ENCODE peak calls at places on chromosome 20, in ten cellular contexts. S, D, H, C, M, J, B, Z, W and P are unnamed samples.

GRCh38 chr20:62675156-62675871 is 33.0 kb downstream of the SLCO4A1 start:
- DNase-seq in S (no peak), D (no peak), H (no peak), C (no peak), M (no peak), J (no peak), B (no peak), Z (no peak), W (no peak), P (no peak)

GRCh38 chr20:39328347-39328746 is 366.2 kb downstream of the DHX35 start:
- DNase-seq in S (no peak), D (no peak), H (no peak), C (no peak), M (no peak), J (no peak), B (no peak), Z (no peak), W (no peak), P (no peak)

GRCh38 chr20:46400828-46401477 is 5.5 kb downstream of the ELMO2 start:
- DNase-seq in S (no peak), D (no peak), H (no peak), C (no peak), M (no peak), J (no peak), B (peak), Z (peak), W (no peak), P (no peak)

GRCh38 chr20:53578492-53579222 is 15.0 kb downstream of the ZNF217 start:
- DNase-seq in S (no peak), D (peak), H (no peak), C (peak), M (peak), J (peak), B (peak), Z (peak), W (no peak), P (no peak)

GRCh38 chr20:46004813-46005505 is 3.7 kb upstream of the MMP9 start:
- DNase-seq in S (no peak), D (no peak), H (no peak), C (peak), M (no peak), J (no peak), B (no peak), Z (no peak), W (no peak), P (no peak)

GRCh38 chr20:4041748-4042411 is 26.5 kb upstream of the RNF24 start:
- DNase-seq in S (peak), D (peak), H (peak), C (peak), M (peak), J (peak), B (peak), Z (peak), W (peak), P (peak)

GRCh38 chr20:44442298-44443070 is 33.2 kb upstream of the TTPAL start:
- DNase-seq in S (no peak), D (no peak), H (no peak), C (peak), M (no peak), J (no peak), B (no peak), Z (no peak), W (no peak), P (no peak)

GRCh38 chr20:14441201-14441600 is 103.8 kb upstream of the FLRT3 start:
- DNase-seq in S (no peak), D (no peak), H (no peak), C (no peak), M (no peak), J (no peak), B (peak), Z (no peak), W (no peak), P (no peak)

GRCh38 chr20:51380401-51381385 is 161.8 kb downstream of the NFATC2 start:
- DNase-seq in S (no peak), D (no peak), H (no peak), C (no peak), M (no peak), J (no peak), B (no peak), Z (no peak), W (no peak), P (no peak)

GRCh38 chr20:50792708-50793574 is 1.9 kb upstream of the BCAS4 start:
- DNase-seq in S (no peak), D (no peak), H (no peak), C (no peak), M (no peak), J (no peak), B (peak), Z (no peak), W (peak), P (no peak)

GRCh38 chr20:62566266-62566665 is 76.0 kb upstream of the SLCO4A1 start:
- DNase-seq in S (no peak), D (no peak), H (no peak), C (no peak), M (no peak), J (no peak), B (no peak), Z (no peak), W (no peak), P (no peak)

GRCh38 chr20:63696628-63697356 is at the start of gene TNFRSF6B:
- DNase-seq in S (peak), D (no peak), H (no peak), C (peak), M (peak), J (no peak), B (no peak), Z (no peak), W (peak), P (no peak)

GRCh38 chr20:7358670-7359069 is 581.6 kb downstream of the HAO1 start:
- DNase-seq in S (no peak), D (no peak), H (no peak), C (no peak), M (no peak), J (no peak), B (no peak), Z (no peak), W (no peak), P (no peak)

GRCh38 chr20:59526242-59527225 is 77.8 kb upstream of the PHACTR3 start:
- DNase-seq in S (peak), D (no peak), H (no peak), C (no peak), M (no peak), J (peak), B (no peak), Z (no peak), W (peak), P (no peak)

GRCh38 chr20:61630240-61630650 is 378.2 kb downstream of the CDH4 start:
- DNase-seq in S (no peak), D (no peak), H (no peak), C (no peak), M (no peak), J (no peak), B (no peak), Z (no peak), W (no peak), P (no peak)

GRCh38 chr20:25498280-25498606 is 87.1 kb downstream of the NINL start:
- DNase-seq in S (peak), D (no peak), H (no peak), C (no peak), M (no peak), J (no peak), B (no peak), Z (no peak), W (peak), P (no peak)

GRCh38 chr20:22382742-22383141 is 201.6 kb downstream of the FOXA2 start:
- DNase-seq in S (no peak), D (no peak), H (no peak), C (no peak), M (no peak), J (no peak), B (no peak), Z (no peak), W (no peak), P (no peak)

GRCh38 chr20:14580426-14581074 is 243.1 kb upstream of the FLRT3 start:
- DNase-seq in S (no peak), D (no peak), H (no peak), C (no peak), M (no peak), J (no peak), B (peak), Z (no peak), W (no peak), P (no peak)

GRCh38 chr20:38112249-38112942 is 52.7 kb downstream of the TGM2 start:
- DNase-seq in S (no peak), D (no peak), H (no peak), C (no peak), M (no peak), J (no peak), B (no peak), Z (no peak), W (peak), P (no peak)

GRCh38 chr20:58868795-58869194 is 16.3 kb downstream of the GNAS start:
- DNase-seq in S (no peak), D (no peak), H (no peak), C (no peak), M (no peak), J (no peak), B (peak), Z (no peak), W (no peak), P (no peak)

GRCh38 chr20:46696791-46697279 is 7.6 kb upstream of the TP53RK start:
- DNase-seq in S (no peak), D (no peak), H (no peak), C (no peak), M (no peak), J (no peak), B (no peak), Z (no peak), W (no peak), P (no peak)

GRCh38 chr20:6802227-6802626 is 34.7 kb downstream of the BMP2 start:
- DNase-seq in S (no peak), D (no peak), H (no peak), C (no peak), M (no peak), J (no peak), B (no peak), Z (no peak), W (no peak), P (no peak)

GRCh38 chr20:45924391-45925261 is 9.9 kb upstream of the PCIF1 start:
- DNase-seq in S (no peak), D (no peak), H (peak), C (no peak), M (no peak), J (no peak), B (peak), Z (peak), W (no peak), P (no peak)

GRCh38 chr20:24469116-24470030 is at the start of gene SYNDIG1:
- DNase-seq in S (peak), D (no peak), H (no peak), C (no peak), M (no peak), J (peak), B (no peak), Z (peak), W (peak), P (no peak)

GRCh38 chr20:44231193-44231592 is 15.9 kb upstream of the GDAP1L1 start:
- DNase-seq in S (no peak), D (no peak), H (no peak), C (no peak), M (no peak), J (no peak), B (no peak), Z (no peak), W (no peak), P (no peak)

GRCh38 chr20:39010496-39010895 is 48.4 kb downstream of the DHX35 start:
- DNase-seq in S (no peak), D (no peak), H (no peak), C (no peak), M (no peak), J (no peak), B (no peak), Z (no peak), W (no peak), P (no peak)

GRCh38 chr20:51525241-51526104 is 17.0 kb downstream of the NFATC2 start:
- DNase-seq in S (no peak), D (peak), H (no peak), C (peak), M (no peak), J (no peak), B (no peak), Z (no peak), W (no peak), P (no peak)

GRCh38 chr20:63056236-63057132 is 49.7 kb upstream of the BHLHE23 start:
- DNase-seq in S (peak), D (peak), H (no peak), C (peak), M (peak), J (no peak), B (no peak), Z (no peak), W (peak), P (no peak)

GRCh38 chr20:37845261-37845681 is 57.7 kb upstream of the VSTM2L start:
- DNase-seq in S (no peak), D (no peak), H (no peak), C (no peak), M (peak), J (no peak), B (no peak), Z (no peak), W (no peak), P (no peak)

GRCh38 chr20:35432430-35432735 is 5.6 kb downstream of the GDF5 start:
- DNase-seq in S (no peak), D (no peak), H (no peak), C (no peak), M (no peak), J (no peak), B (no peak), Z (no peak), W (no peak), P (no peak)
- TF ChIP-seq CTCF in S (no peak), D (no peak), H (no peak), C (no peak), M (no peak), J (no peak), B (no peak), Z (no peak), W (no peak), P (no peak)

GRCh38 chr20:32709528-32710121 is 33.6 kb downstream of the COMMD7 start:
- DNase-seq in S (no peak), D (no peak), H (no peak), C (no peak), M (no peak), J (no peak), B (no peak), Z (peak), W (no peak), P (no peak)

GRCh38 chr20:32702706-32703425 is 29.1 kb upstream of the C20orf203 start:
- DNase-seq in S (no peak), D (peak), H (no peak), C (no peak), M (no peak), J (no peak), B (no peak), Z (no peak), W (no peak), P (no peak)

GRCh38 chr20:32706486-32706885 is 32.7 kb upstream of the C20orf203 start:
- DNase-seq in S (no peak), D (no peak), H (no peak), C (no peak), M (no peak), J (no peak), B (no peak), Z (no peak), W (no peak), P (no peak)

DNA sequence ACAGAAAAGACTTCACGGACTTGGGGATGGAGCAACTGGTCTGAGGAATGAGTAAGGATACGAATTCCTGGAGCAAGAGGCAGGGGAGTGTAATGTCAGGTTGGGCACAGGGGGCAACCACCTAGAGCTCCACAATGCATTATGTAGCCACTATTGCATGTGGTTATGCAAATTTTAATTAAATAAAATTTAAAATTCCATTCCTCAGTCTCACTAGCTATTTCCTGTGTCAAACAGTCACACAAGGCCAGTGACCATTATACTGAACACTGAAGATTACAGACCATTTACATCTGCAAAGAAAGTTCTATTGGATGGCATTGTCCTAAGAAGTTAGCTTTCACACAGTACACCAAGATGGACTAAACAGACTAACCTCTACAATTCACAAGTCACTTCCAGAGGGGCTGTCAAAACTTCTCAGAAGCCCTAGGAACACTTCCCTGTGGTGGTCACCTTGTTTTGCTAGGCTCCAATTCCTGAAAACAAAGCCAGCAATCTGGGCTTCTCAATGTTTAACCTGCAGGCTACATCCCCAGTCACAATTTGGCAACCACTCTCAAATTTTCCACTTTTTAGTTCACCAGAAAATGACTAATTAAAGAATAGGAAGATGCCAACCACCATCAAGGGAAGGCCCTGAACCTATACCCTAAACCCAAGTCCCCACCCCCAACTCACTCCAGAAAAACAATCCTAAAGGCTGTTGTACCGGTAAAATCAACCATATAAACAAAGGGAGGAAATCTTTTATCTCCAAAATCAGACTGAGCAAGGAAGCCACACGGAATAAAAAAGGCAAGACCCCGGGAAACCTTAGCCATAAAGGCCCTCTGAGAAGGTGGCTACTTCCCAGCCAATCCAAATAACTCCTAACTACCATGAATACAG is 34.2 kb upstream of the C20orf203 start:
- DNase-seq in S (no peak), D (no peak), H (no peak), C (no peak), M (no peak), J (no peak), B (no peak), Z (peak), W (no peak), P (no peak)
- TF ChIP-seq CTCF in S (no peak), D (no peak), H (no peak), C (no peak), M (no peak), J (no peak), B (no peak), Z (no peak), W (no peak), P (no peak)

GRCh38 chr20:1227121-1227582 is 1.3 kb downstream of the RAD21L1 start:
- DNase-seq in S (no peak), D (no peak), H (no peak), C (no peak), M (no peak), J (no peak), B (no peak), Z (no peak), W (no peak), P (no peak)
- TF ChIP-seq CTCF in S (no peak), D (peak), H (no peak), C (no peak), M (no peak), J (no peak), B (no peak), Z (no peak), W (no peak), P (no peak)

GRCh38 chr20:57473246-57474042 is 51.5 kb downstream of the CTCFL start:
- DNase-seq in S (peak), D (no peak), H (no peak), C (no peak), M (no peak), J (no peak), B (no peak), Z (peak), W (peak), P (no peak)
- TF ChIP-seq CTCF in S (no peak), D (peak), H (no peak), C (no peak), M (no peak), J (no peak), B (no peak), Z (peak), W (no peak), P (no peak)

DNA sequence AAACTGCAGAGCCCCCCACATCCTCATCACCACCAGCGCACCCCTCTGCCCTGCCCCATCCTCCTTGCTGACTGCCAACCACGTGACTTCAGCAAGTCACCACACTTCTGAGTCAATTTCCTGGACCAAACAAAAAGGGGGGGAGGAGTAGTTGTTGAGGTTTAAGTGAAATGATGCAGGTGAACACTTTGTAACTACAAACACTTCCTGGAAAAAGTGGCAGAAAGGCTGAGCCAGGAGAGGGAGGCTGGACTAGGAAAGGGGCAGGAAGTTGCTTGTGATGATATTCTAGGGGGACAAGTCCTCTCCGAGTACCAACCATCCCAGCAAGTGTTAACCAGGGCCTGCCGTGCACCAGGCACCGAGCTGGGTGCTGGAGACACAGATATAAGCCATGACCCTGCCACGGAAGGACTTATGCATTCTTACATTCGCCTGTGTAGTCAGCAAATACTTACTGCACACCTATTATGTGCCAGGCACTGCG is 67.4 kb downstream of the PREX1 start:
- DNase-seq in S (no peak), D (no peak), H (no peak), C (peak), M (no peak), J (no peak), B (no peak), Z (peak), W (peak), P (no peak)
- TF ChIP-seq CTCF in S (no peak), D (no peak), H (no peak), C (no peak), M (no peak), J (no peak), B (no peak), Z (no peak), W (no peak), P (no peak)

DNA sequence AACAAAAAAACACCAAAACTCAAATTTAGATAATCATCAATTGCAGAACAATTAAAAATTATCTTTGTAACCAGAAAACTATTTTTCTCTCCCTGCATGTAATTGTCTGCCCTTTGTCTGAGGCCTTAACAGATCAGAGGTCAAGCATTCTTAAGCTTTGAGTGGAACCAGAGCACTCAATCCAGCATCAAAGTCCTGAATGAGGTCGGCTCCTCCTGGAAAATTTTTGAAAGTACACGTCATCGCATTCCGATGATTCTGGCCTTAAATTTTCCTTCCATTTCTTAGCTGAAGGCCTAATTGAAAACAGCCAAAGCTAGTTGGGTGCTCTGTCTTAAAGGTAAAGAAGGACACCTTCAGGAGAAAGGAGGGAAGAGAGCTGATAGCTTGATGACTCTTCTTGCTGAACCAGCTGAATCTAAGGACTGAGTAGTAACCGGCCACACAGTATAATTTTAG is 510.2 kb upstream of the SULF2 start:
- DNase-seq in S (no peak), D (no peak), H (no peak), C (no peak), M (no peak), J (peak), B (peak), Z (peak), W (no peak), P (no peak)
- TF ChIP-seq CTCF in S (peak), D (no peak), H (no peak), C (no peak), M (peak), J (peak), B (peak), Z (peak), W (peak), P (no peak)

DNA sequence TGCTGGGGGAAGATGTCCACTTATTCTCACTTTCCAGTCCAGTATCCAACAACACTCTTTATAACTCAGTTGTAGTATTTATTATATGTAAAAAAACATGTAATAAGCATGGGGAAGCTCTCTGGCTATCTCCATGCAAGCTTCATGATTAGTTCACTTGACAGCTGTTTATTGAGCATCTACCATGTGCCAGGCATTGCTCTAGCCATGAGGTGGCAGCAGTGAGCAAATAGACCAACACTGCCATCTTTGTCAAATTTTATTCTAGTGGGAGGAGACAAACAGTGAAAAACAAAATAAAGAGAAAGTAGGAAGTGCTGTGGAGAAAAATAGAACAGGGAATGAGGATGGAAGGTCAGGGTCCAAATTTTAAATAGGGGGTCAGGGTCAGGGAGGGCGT is 131.8 kb downstream of the CFAP61 start:
- DNase-seq in S (no peak), D (peak), H (no peak), C (no peak), M (no peak), J (no peak), B (no peak), Z (no peak), W (no peak), P (no peak)
- TF ChIP-seq CTCF in S (no peak), D (peak), H (no peak), C (peak), M (no peak), J (peak), B (no peak), Z (peak), W (no peak), P (no peak)

GRCh38 chr20:16312998-16313397 is 260.2 kb downstream of the KIF16B start:
- DNase-seq in S (no peak), D (no peak), H (no peak), C (no peak), M (no peak), J (no peak), B (no peak), Z (no peak), W (no peak), P (no peak)
- TF ChIP-seq CTCF in S (no peak), D (no peak), H (no peak), C (no peak), M (no peak), J (no peak), B (no peak), Z (no peak), W (no peak), P (no peak)